ENCODE peak calls at places on chromosomes 13 and 19, in four cellular contexts. One of them, this sample, is unnamed.

GRCh38 chr19:5086232-5086631 is 117.3 kb downstream of the KDM4B start:
- DNase-seq in germinal center: no peak
- DNase-seq in M059J: no peak
- DNase-seq in OCI-LY7: no peak
- DNase-seq in this sample: no peak

GRCh38 chr19:30896551-30896950 is 452.7 kb downstream of the TSHZ3 start:
- DNase-seq in germinal center: no peak
- DNase-seq in M059J: no peak
- DNase-seq in OCI-LY7: no peak
- DNase-seq in this sample: no peak

GRCh38 chr19:50214699-50215543 is 11.5 kb downstream of the MYH14 start:
- DNase-seq in germinal center: no peak
- DNase-seq in M059J: no peak
- DNase-seq in OCI-LY7: no peak
- DNase-seq in this sample: no peak

GRCh38 chr19:38402623-38402966 is 298 bp upstream of the FAM98C start:
- DNase-seq in germinal center: no peak
- DNase-seq in M059J: no peak
- DNase-seq in OCI-LY7: no peak
- DNase-seq in this sample: no peak

GRCh38 chr19:3591876-3592613 is 6.8 kb downstream of the GIPC3 start:
- DNase-seq in germinal center: no peak
- DNase-seq in M059J: no peak
- DNase-seq in OCI-LY7: no peak
- DNase-seq in this sample: no peak

GRCh38 chr19:1744133-1744665 is 9.1 kb upstream of the ONECUT3 start:
- DNase-seq in germinal center: no peak
- DNase-seq in M059J: no peak
- DNase-seq in OCI-LY7: no peak
- DNase-seq in this sample: no peak

GRCh38 chr13:97122381-97122996 is 99.6 kb upstream of the MBNL2 start:
- DNase-seq in germinal center: no peak
- DNase-seq in M059J: peak; percentile 74
- DNase-seq in OCI-LY7: no peak
- DNase-seq in this sample: peak; percentile 94

GRCh38 chr13:42762917-42763316 is 18.5 kb upstream of the FAM216B start:
- DNase-seq in germinal center: no peak
- DNase-seq in M059J: peak; percentile 84
- DNase-seq in OCI-LY7: no peak
- DNase-seq in this sample: peak; percentile 60

GRCh38 chr19:13526552-13526951 is 20.3 kb upstream of the CACNA1A start:
- DNase-seq in germinal center: no peak
- DNase-seq in M059J: peak; percentile 59
- DNase-seq in OCI-LY7: peak; percentile 9
- DNase-seq in this sample: peak; percentile 6

GRCh38 chr13:76848596-76848995 is 37.6 kb downstream of the KCTD12 start:
- DNase-seq in germinal center: no peak
- DNase-seq in M059J: no peak
- DNase-seq in OCI-LY7: no peak
- DNase-seq in this sample: no peak

GRCh38 chr13:30905932-30906383 is at the start of gene MEDAG:
- DNase-seq in germinal center: no peak
- DNase-seq in M059J: no peak
- DNase-seq in OCI-LY7: no peak
- DNase-seq in this sample: no peak

GRCh38 chr19:55041627-55042343 is 3.7 kb upstream of the GP6 start:
- DNase-seq in germinal center: no peak
- DNase-seq in M059J: no peak
- DNase-seq in OCI-LY7: no peak
- DNase-seq in this sample: no peak

GRCh38 chr19:23787106-23787505 is 28.4 kb upstream of the ZNF681 start:
- DNase-seq in germinal center: no peak
- DNase-seq in M059J: peak; percentile 80
- DNase-seq in OCI-LY7: no peak
- DNase-seq in this sample: peak; percentile 64

GRCh38 chr19:13839193-13839937 is 37.6 kb upstream of the NANOS3 start:
- DNase-seq in germinal center: peak; percentile 89
- DNase-seq in M059J: peak; percentile 91
- DNase-seq in OCI-LY7: peak; percentile 76
- DNase-seq in this sample: peak; percentile 83

GRCh38 chr13:21018220-21018619 is 43.2 kb downstream of the LATS2 start:
- DNase-seq in germinal center: no peak
- DNase-seq in M059J: peak; percentile 34
- DNase-seq in OCI-LY7: no peak
- DNase-seq in this sample: no peak